ENCODE peak calls at places on chromosome 22, in ten cellular contexts. One of them, this sample, is unnamed.

GRCh38 chr22:28791124-28791523 is 9.2 kb downstream of the XBP1 start:
- DNase-seq in brain microvascular endothelial cell: no peak
- DNase-seq in GM06990: no peak
- DNase-seq in GM23338: no peak
- DNase-seq in A549: no peak
- DNase-seq in mucosa of descending colon: no peak
- DNase-seq in cardiac muscle cell: no peak
- DNase-seq in body of pancreas: no peak
- DNase-seq in left ventricle myocardium inferior: no peak
- DNase-seq in tibial artery: no peak
- DNase-seq in this sample: no peak

GRCh38 chr22:31866918-31867317 is 77.4 kb upstream of the YWHAH start:
- DNase-seq in left ventricle myocardium inferior: no peak
- DNase-seq in GM23338: no peak
- DNase-seq in tibial artery: no peak
- DNase-seq in mucosa of descending colon: no peak
- DNase-seq in A549: no peak
- DNase-seq in cardiac muscle cell: no peak
- DNase-seq in brain microvascular endothelial cell: no peak
- DNase-seq in GM06990: no peak
- DNase-seq in body of pancreas: no peak
- DNase-seq in this sample: no peak

GRCh38 chr22:28711820-28712777 is 29.5 kb downstream of the CHEK2 start:
- DNase-seq in tibial artery: no peak
- DNase-seq in GM06990: no peak
- DNase-seq in body of pancreas: no peak
- DNase-seq in cardiac muscle cell: no peak
- DNase-seq in GM23338: no peak
- DNase-seq in left ventricle myocardium inferior: no peak
- DNase-seq in mucosa of descending colon: no peak
- DNase-seq in A549: peak
- DNase-seq in brain microvascular endothelial cell: peak
- DNase-seq in this sample: peak

GRCh38 chr22:19063581-19064353 is 58.4 kb downstream of the DGCR2 start:
- DNase-seq in GM23338: no peak
- DNase-seq in body of pancreas: no peak
- DNase-seq in tibial artery: peak
- DNase-seq in left ventricle myocardium inferior: no peak
- DNase-seq in GM06990: no peak
- DNase-seq in brain microvascular endothelial cell: no peak
- DNase-seq in cardiac muscle cell: no peak
- DNase-seq in A549: no peak
- DNase-seq in mucosa of descending colon: no peak
- DNase-seq in this sample: peak

GRCh38 chr22:48943567-48944432 is 883.9 kb downstream of the BRD1 start:
- DNase-seq in A549: peak
- DNase-seq in mucosa of descending colon: no peak
- DNase-seq in GM06990: no peak
- DNase-seq in body of pancreas: no peak
- DNase-seq in brain microvascular endothelial cell: no peak
- DNase-seq in cardiac muscle cell: peak
- DNase-seq in GM23338: no peak
- DNase-seq in tibial artery: peak
- DNase-seq in left ventricle myocardium inferior: no peak
- DNase-seq in this sample: no peak

GRCh38 chr22:39518996-39519680 is 1.2 kb upstream of the ATF4 start:
- DNase-seq in GM23338: no peak
- DNase-seq in tibial artery: no peak
- DNase-seq in cardiac muscle cell: peak
- DNase-seq in GM06990: no peak
- DNase-seq in brain microvascular endothelial cell: peak
- DNase-seq in A549: no peak
- DNase-seq in body of pancreas: peak
- DNase-seq in mucosa of descending colon: no peak
- DNase-seq in left ventricle myocardium inferior: no peak
- DNase-seq in this sample: peak

GRCh38 chr22:47618611-47619010 is 856.2 kb downstream of the TBC1D22A start:
- DNase-seq in tibial artery: peak
- DNase-seq in cardiac muscle cell: no peak
- DNase-seq in mucosa of descending colon: no peak
- DNase-seq in body of pancreas: no peak
- DNase-seq in brain microvascular endothelial cell: no peak
- DNase-seq in GM23338: no peak
- DNase-seq in GM06990: no peak
- DNase-seq in A549: no peak
- DNase-seq in left ventricle myocardium inferior: no peak
- DNase-seq in this sample: no peak

GRCh38 chr22:32255726-32256125 is 579 bp upstream of the SLC5A4 start:
- DNase-seq in body of pancreas: no peak
- DNase-seq in A549: no peak
- DNase-seq in mucosa of descending colon: no peak
- DNase-seq in tibial artery: no peak
- DNase-seq in left ventricle myocardium inferior: no peak
- DNase-seq in cardiac muscle cell: no peak
- DNase-seq in GM23338: no peak
- DNase-seq in brain microvascular endothelial cell: no peak
- DNase-seq in GM06990: no peak
- DNase-seq in this sample: no peak

GRCh38 chr22:46293591-46294260 is 2.9 kb upstream of the GTSE1 start:
- DNase-seq in A549: no peak
- DNase-seq in body of pancreas: no peak
- DNase-seq in left ventricle myocardium inferior: peak
- DNase-seq in GM06990: no peak
- DNase-seq in mucosa of descending colon: no peak
- DNase-seq in tibial artery: peak
- DNase-seq in cardiac muscle cell: no peak
- DNase-seq in brain microvascular endothelial cell: peak
- DNase-seq in GM23338: no peak
- DNase-seq in this sample: peak

DNA sequence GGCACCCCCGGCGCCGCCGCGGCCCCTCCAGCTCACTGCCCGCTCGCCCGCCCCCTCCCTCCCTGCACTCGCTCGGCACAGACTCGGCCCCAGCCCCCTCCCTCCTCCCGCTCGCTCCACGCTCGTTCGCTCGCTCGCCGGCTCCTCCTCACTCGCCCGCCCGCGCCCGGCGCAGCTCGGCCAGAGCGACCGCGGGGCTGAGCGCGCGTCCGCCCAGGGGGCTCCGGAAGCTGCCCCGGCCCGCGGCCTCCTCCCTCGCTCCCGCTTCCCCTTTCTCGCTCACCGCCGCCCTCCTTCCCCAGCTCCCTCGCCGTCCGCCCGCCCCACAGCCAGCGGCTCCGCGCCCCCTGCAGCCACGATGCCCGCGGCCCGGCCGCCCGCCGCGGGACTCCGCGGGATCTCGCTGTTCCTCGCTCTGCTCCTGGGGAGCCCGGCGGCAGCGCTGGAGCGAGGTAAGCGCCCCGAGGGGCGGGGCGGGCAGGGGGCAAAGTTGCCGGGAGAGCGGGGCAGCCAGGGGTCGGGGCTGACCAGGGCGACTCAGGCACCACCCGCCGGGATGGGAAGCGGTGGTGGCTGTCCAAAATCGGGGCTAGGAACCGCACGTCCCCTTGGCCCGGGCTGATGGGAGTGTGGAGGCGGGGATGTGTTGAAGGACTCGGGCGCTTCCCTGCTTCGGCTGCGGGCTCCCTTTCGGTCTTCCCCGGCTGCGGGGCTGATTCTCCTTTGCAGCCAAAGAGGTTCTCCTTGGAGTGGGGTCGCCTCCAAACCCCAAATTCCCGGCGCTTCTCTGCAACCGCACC is at the start of gene SEZ6L:
- DNase-seq in body of pancreas: no peak
- DNase-seq in GM06990: peak
- DNase-seq in cardiac muscle cell: peak
- DNase-seq in A549: no peak
- DNase-seq in brain microvascular endothelial cell: no peak
- DNase-seq in tibial artery: peak
- DNase-seq in mucosa of descending colon: no peak
- DNase-seq in GM23338: peak
- DNase-seq in left ventricle myocardium inferior: peak
- DNase-seq in this sample: no peak
- H3K4me3 ChIP-seq in body of pancreas: no peak
- H3K4me3 ChIP-seq in GM06990: no peak
- H3K4me3 ChIP-seq in cardiac muscle cell: peak
- H3K4me3 ChIP-seq in A549: no peak
- H3K4me3 ChIP-seq in brain microvascular endothelial cell: no peak
- H3K4me3 ChIP-seq in tibial artery: peak
- H3K4me3 ChIP-seq in mucosa of descending colon: no peak
- H3K4me3 ChIP-seq in GM23338: peak
- H3K4me3 ChIP-seq in left ventricle myocardium inferior: peak
- H3K4me3 ChIP-seq in this sample: no peak

DNA sequence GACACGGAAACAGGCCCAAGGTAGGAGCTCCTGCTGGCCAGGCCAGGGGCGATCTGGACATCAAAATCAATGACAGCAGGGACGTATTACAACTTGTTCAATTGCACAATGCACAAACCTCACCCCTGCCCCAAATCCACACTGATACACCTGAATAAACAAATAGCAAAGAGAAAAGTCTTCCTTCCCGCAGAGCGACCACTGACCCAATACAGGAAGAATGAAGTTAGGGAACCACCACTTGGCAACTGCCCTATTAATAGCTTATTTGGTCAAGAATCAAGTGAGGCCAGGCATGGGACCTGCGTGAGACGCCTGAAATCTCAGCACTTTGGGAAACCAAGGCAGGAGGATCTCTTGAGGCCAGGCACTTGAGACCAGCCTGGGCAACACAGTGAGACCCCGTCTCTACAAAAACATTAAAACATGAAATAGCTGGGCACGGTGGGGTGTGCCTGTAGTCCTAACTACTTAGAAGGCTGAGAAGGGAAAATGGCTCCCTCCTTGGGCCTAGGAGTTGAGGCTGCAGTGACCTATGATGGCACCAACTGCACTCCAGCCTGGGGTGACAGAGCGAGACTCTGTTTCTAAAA is 109.1 kb downstream of the MED15 start:
- DNase-seq in GM23338: no peak
- DNase-seq in cardiac muscle cell: no peak
- DNase-seq in brain microvascular endothelial cell: no peak
- DNase-seq in GM06990: no peak
- DNase-seq in left ventricle myocardium inferior: no peak
- DNase-seq in tibial artery: no peak
- DNase-seq in body of pancreas: no peak
- DNase-seq in mucosa of descending colon: no peak
- DNase-seq in A549: no peak
- DNase-seq in this sample: no peak
- TF ChIP-seq CTCF in GM23338: no peak
- TF ChIP-seq CTCF in cardiac muscle cell: no peak
- TF ChIP-seq CTCF in brain microvascular endothelial cell: no peak
- TF ChIP-seq CTCF in GM06990: no peak
- TF ChIP-seq CTCF in left ventricle myocardium inferior: no peak
- TF ChIP-seq CTCF in tibial artery: no peak
- TF ChIP-seq CTCF in body of pancreas: no peak
- TF ChIP-seq CTCF in mucosa of descending colon: no peak
- TF ChIP-seq CTCF in A549: no peak
- TF ChIP-seq CTCF in this sample: no peak

DNA sequence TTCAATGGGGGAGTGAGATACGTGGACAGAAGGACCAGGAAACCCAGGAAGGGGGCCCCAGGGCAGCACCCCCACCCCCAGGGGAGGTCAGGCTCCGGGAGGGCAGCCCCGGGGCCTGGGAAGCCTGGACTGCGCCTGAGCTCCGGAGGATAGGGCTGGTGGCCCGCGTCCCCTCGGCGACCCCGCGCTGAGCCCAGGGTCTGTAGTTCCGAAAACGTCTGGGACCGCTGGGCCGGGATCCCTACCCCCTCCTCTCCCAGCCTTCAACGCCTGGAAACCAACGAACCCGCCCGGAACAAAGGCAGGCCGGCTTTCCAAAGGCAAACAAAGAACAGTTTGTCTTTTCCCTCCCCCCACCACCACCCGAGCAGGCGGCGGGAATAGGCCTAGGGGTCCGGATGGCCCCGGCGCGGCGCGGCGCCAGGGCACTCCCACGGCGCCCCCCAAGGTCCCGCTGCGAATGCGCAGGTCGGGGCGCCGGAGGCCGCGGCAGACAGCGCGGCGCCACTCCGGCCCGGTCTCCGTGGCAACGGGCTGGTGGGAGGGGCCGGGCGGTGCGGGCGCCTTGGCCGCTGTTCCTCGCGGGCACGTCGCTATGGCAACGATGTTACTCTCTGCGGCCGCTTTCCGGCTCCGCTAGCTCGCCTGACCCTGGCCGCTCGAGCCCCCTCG is 58.5 kb downstream of the IGLL1 start:
- DNase-seq in left ventricle myocardium inferior: peak
- DNase-seq in GM23338: peak
- DNase-seq in A549: peak
- DNase-seq in body of pancreas: peak
- DNase-seq in mucosa of descending colon: peak
- DNase-seq in GM06990: peak
- DNase-seq in tibial artery: peak
- DNase-seq in cardiac muscle cell: peak
- DNase-seq in brain microvascular endothelial cell: peak
- DNase-seq in this sample: peak
- H3K4me3 ChIP-seq in left ventricle myocardium inferior: peak
- H3K4me3 ChIP-seq in GM23338: peak
- H3K4me3 ChIP-seq in A549: peak
- H3K4me3 ChIP-seq in body of pancreas: no peak
- H3K4me3 ChIP-seq in mucosa of descending colon: no peak
- H3K4me3 ChIP-seq in GM06990: peak
- H3K4me3 ChIP-seq in tibial artery: peak
- H3K4me3 ChIP-seq in cardiac muscle cell: no peak
- H3K4me3 ChIP-seq in brain microvascular endothelial cell: peak
- H3K4me3 ChIP-seq in this sample: peak

GRCh38 chr22:43407591-43407990 is 4.2 kb upstream of the MPPED1 start:
- DNase-seq in body of pancreas: no peak
- DNase-seq in cardiac muscle cell: no peak
- DNase-seq in tibial artery: no peak
- DNase-seq in GM06990: no peak
- DNase-seq in brain microvascular endothelial cell: no peak
- DNase-seq in mucosa of descending colon: peak
- DNase-seq in left ventricle myocardium inferior: no peak
- DNase-seq in A549: no peak
- DNase-seq in GM23338: no peak
- DNase-seq in this sample: no peak

GRCh38 chr22:43411040-43411919 is 534 bp upstream of the MPPED1 start:
- DNase-seq in cardiac muscle cell: no peak
- DNase-seq in A549: no peak
- DNase-seq in mucosa of descending colon: peak
- DNase-seq in body of pancreas: no peak
- DNase-seq in left ventricle myocardium inferior: no peak
- DNase-seq in GM06990: no peak
- DNase-seq in brain microvascular endothelial cell: no peak
- DNase-seq in tibial artery: no peak
- DNase-seq in GM23338: peak
- DNase-seq in this sample: no peak

GRCh38 chr22:43409046-43409445 is 2.8 kb upstream of the MPPED1 start:
- DNase-seq in mucosa of descending colon: no peak
- DNase-seq in tibial artery: no peak
- DNase-seq in GM23338: no peak
- DNase-seq in cardiac muscle cell: no peak
- DNase-seq in brain microvascular endothelial cell: no peak
- DNase-seq in left ventricle myocardium inferior: no peak
- DNase-seq in body of pancreas: no peak
- DNase-seq in A549: no peak
- DNase-seq in GM06990: no peak
- DNase-seq in this sample: no peak

GRCh38 chr22:43408009-43408408 is 3.8 kb upstream of the MPPED1 start:
- DNase-seq in A549: no peak
- DNase-seq in body of pancreas: no peak
- DNase-seq in cardiac muscle cell: no peak
- DNase-seq in tibial artery: no peak
- DNase-seq in brain microvascular endothelial cell: no peak
- DNase-seq in left ventricle myocardium inferior: no peak
- DNase-seq in GM06990: no peak
- DNase-seq in mucosa of descending colon: no peak
- DNase-seq in GM23338: no peak
- DNase-seq in this sample: no peak

GRCh38 chr22:43409800-43410199 is 2.0 kb upstream of the MPPED1 start:
- DNase-seq in cardiac muscle cell: no peak
- DNase-seq in brain microvascular endothelial cell: no peak
- DNase-seq in body of pancreas: no peak
- DNase-seq in GM06990: no peak
- DNase-seq in GM23338: no peak
- DNase-seq in tibial artery: no peak
- DNase-seq in left ventricle myocardium inferior: no peak
- DNase-seq in A549: no peak
- DNase-seq in mucosa of descending colon: peak
- DNase-seq in this sample: no peak
- TF ChIP-seq CTCF in cardiac muscle cell: no peak
- TF ChIP-seq CTCF in brain microvascular endothelial cell: no peak
- TF ChIP-seq CTCF in body of pancreas: no peak
- TF ChIP-seq CTCF in GM06990: no peak
- TF ChIP-seq CTCF in GM23338: no peak
- TF ChIP-seq CTCF in tibial artery: no peak
- TF ChIP-seq CTCF in left ventricle myocardium inferior: no peak
- TF ChIP-seq CTCF in A549: no peak
- TF ChIP-seq CTCF in mucosa of descending colon: no peak
- TF ChIP-seq CTCF in this sample: no peak